ENCODE peak calls at places on chromosome 5, in seven cellular contexts. O, B, G, Q, S, L and J are unnamed samples.
A peak's percentile ranks its signal among the peaks of the same experiment; 100 is the strongest.

GRCh38 chr5:63439537-63439936 is 522.7 kb downstream of the HTR1A start:
- DNase-seq in L (no peak), S (peak; percentile 66), B (no peak), G (no peak), O (no peak), Q (no peak), J (no peak)

GRCh38 chr5:91212336-91213092 is 170.6 kb downstream of the ARRDC3 start:
- DNase-seq in G (no peak), Q (no peak), L (no peak), O (no peak), B (peak; percentile 38), S (no peak), J (peak; percentile 45)

GRCh38 chr5:132181011-132181629 is 46.5 kb downstream of the P4HA2 start:
- DNase-seq in O (no peak), G (no peak), Q (no peak), B (no peak), L (no peak), S (no peak), J (no peak)

GRCh38 chr5:132011561-132012384 is at the start of gene ACSL6:
- DNase-seq in G (peak; percentile 35), B (peak; percentile 37), S (no peak), L (no peak), Q (peak; percentile 84), O (peak; percentile 38), J (peak; percentile 42)

GRCh38 chr5:175658299-175659145 is 651 bp downstream of the HRH2 start:
- DNase-seq in S (no peak), B (no peak), L (no peak), Q (peak; percentile 87), G (no peak), O (no peak), J (no peak)

GRCh38 chr5:126309860-126310259 is 113.3 kb upstream of the GRAMD2B start:
- DNase-seq in B (no peak), S (no peak), O (no peak), Q (no peak), L (no peak), G (no peak), J (no peak)

GRCh38 chr5:122313001-122313402 is 965 bp downstream of the SNCAIP start:
- DNase-seq in Q (no peak), G (no peak), L (peak; percentile 7), S (no peak), B (no peak), O (no peak), J (no peak)

GRCh38 chr5:75668988-75669760 is 48.1 kb downstream of the POC5 start:
- DNase-seq in S (peak; percentile 38), B (peak; percentile 65), O (peak; percentile 31), L (no peak), Q (peak; percentile 79), G (peak; percentile 40), J (peak; percentile 80)

GRCh38 chr5:133565993-133566392 is 46.3 kb downstream of the FSTL4 start:
- DNase-seq in O (no peak), Q (no peak), G (no peak), B (no peak), L (peak; percentile 13), S (no peak), J (peak; percentile 20)

GRCh38 chr5:685262-686171 is 7.6 kb downstream of the TPPP start:
- DNase-seq in S (no peak), B (no peak), L (no peak), O (no peak), G (no peak), Q (peak; percentile 61), J (peak; percentile 10)

GRCh38 chr5:56279979-56280378 is 46.8 kb upstream of the ANKRD55 start:
- DNase-seq in O (peak; percentile 14), S (no peak), G (no peak), B (no peak), L (no peak), Q (no peak), J (no peak)

GRCh38 chr5:4089087-4089486 is 493.5 kb downstream of the IRX1 start:
- DNase-seq in O (no peak), S (no peak), L (no peak), Q (no peak), G (no peak), B (no peak), J (no peak)

GRCh38 chr5:72149742-72150141 is 42.5 kb downstream of the MAP1B start:
- DNase-seq in Q (no peak), O (no peak), L (no peak), B (no peak), G (no peak), S (no peak), J (no peak)

GRCh38 chr5:72145351-72145750 is 38.1 kb downstream of the MAP1B start:
- DNase-seq in B (no peak), G (no peak), L (no peak), Q (no peak), S (no peak), O (no peak), J (no peak)

GRCh38 chr5:72144762-72145161 is 37.5 kb downstream of the MAP1B start:
- DNase-seq in S (no peak), B (no peak), Q (no peak), G (no peak), O (no peak), L (no peak), J (no peak)

GRCh38 chr5:72147601-72148000 is 40.3 kb downstream of the MAP1B start:
- DNase-seq in L (no peak), S (no peak), O (no peak), G (no peak), Q (no peak), B (no peak), J (no peak)

DNA sequence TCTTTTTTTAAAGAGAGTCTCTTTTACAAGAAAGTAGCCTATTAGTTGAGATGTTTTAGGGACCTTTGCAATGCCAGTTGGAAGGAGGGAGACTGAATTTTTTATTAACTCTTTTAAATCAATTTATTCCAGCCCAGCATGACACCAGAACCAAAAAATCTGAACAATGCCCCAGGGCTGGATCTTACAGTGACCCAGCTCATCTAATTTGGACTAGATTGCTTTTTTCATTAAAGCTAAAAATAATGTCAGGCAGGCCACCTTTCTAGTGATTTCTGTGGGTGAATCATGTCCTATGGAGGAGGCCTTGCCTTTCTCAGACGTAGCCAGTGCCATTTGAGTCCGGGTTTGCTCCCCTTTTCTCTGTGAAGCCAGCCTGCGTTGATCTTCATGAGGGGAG is 38.8 kb downstream of the MAP1B start:
- DNase-seq in B (no peak), Q (no peak), G (no peak), O (no peak), L (no peak), S (no peak), J (no peak)
- H3K4me1 ChIP-seq in B (peaks cover 11% of the 10 kb centered on the region), Q (no peaks in the 10 kb centered on the region), G (peaks cover 52% of the 10 kb centered on the region), O (no peaks in the 10 kb centered on the region), L (peaks cover 22% of the 10 kb centered on the region), S (peaks cover 14% of the 10 kb centered on the region), J (peaks cover 21% of the 10 kb centered on the region)

GRCh38 chr5:134576386-134577021 is 51.0 kb downstream of the JADE2 start:
- DNase-seq in Q (no peak), L (no peak), S (no peak), B (no peak), O (no peak), G (no peak), J (peak; percentile 73)

GRCh38 chr5:134578578-134579283 is 53.3 kb downstream of the JADE2 start:
- DNase-seq in S (no peak), L (no peak), B (no peak), O (no peak), G (no peak), Q (peak; percentile 73), J (no peak)

GRCh38 chr5:134577022-134577795 is 51.7 kb downstream of the JADE2 start:
- DNase-seq in Q (no peak), G (peak; percentile 75), S (no peak), O (peak; percentile 41), B (no peak), L (no peak), J (peak; percentile 82)

GRCh38 chr5:134579284-134579771 is 53.3 kb downstream of the SAR1B start:
- DNase-seq in G (no peak), O (no peak), Q (no peak), L (no peak), S (no peak), B (no peak), J (peak; percentile 5)

DNA sequence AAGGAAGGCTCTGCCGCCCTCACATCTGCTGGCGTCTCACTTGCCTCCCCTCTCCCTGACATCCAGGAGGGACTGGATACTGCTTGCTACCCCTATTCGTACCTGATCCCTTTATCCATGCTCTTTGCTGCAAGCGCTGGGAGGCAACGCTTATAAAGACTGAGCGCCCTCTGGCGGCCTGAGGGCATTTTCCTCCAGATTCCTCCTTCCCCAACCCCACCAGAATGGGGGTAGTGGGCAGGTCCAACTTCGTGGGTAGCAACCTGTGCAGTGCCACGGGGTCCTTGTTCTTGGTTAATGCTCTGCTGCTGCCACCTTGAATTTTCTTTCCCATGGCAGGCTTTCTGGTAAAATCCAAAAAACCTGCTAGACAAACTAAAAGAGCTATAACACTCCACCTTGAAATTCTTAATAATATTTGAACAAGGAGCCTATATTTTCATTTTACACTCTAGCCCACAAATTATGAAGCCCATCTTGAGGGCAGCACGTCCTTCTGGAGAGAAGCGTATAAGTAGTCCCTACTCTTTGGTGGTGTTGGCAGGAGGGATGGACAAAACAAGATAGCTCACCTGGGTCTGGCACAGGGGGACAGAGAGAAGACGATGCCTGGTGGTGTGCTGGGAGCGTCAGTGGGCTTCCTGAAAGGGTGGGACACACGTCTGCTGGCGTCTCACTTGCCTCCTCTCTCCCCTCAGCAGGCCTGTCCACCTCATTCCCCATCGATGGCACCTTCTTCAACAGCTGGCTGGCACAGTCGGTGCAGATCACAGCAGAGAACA is 52.5 kb downstream of the JADE2 start:
- DNase-seq in L (peak; percentile 71), S (peak; percentile 69), O (peak; percentile 57), B (peak; percentile 84), G (peak; percentile 86), Q (peak; percentile 93), J (peak; percentile 92)
- H3K27ac ChIP-seq in L (no peak overlapping the region), S (no peak overlapping the region), O (no peak overlapping the region), B (no peak overlapping the region), G (peak overlapping the region; percentile 39), Q (no peak overlapping the region), J (peak overlapping the region; percentile 22)

DNA sequence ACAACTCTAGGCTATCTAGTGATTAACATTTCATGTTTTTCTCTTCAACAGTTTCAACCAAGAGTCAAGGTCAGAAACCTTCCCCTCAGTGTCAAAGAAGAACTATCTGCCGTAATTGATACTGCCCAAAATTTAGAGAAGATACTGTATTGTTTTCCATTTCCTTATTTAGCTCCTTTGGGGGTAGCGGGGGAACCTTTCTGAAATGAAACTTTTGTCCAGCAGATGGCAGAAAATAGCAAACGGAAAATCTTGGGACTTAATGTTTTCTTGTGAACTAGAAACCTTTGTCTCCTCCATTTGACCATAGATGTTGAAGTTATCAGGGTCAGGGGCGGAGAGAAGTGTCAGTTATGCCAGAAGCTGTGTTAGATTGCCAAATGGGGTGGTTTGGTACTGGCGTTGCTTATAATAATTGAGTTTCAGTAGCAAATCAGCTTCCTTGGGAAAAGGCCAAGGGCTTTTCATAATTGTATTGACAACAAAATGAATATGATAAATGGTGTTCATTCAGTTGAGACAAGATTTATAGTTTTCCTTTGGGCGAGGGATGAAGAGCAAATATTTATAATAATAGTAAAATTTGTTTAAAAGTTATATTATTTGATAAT is 101.7 kb upstream of the TLX3 start:
- DNase-seq in L (peak; percentile 7), O (no peak), S (no peak), B (no peak), G (peak; percentile 52), Q (no peak), J (no peak)
- TF ChIP-seq CTCF in L (peak; percentile 24), O (no peak), S (peak; percentile 26), B (peak; percentile 40), G (peak; percentile 80), Q (peak; percentile 49), J (peak; percentile 49)

DNA sequence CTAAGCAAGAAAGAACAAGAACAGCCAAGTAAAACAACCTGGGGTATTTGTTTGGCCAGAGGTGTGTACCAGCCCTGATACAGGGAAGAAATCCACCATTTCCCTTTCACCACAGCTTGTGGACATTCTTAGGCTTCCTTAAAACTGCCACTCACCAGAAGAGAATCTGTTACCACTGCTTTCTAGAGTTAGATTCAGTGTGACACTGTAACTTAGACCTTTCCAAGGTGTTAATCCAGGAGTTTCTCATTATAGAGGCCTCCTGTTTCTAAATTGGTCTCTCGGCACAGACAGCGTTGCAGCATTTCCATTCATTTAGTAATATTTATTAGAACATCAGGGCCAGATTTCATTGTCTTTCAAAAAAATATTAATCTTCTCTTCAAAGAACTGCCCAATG is 55.0 kb downstream of the NIPAL4 start:
- DNase-seq in B (no peak), O (no peak), L (no peak), Q (no peak), G (no peak), S (no peak), J (no peak)
- H3K4me1 ChIP-seq in B (peaks cover 25% of the 10 kb centered on the region), O (no peaks in the 10 kb centered on the region), L (peaks cover 19% of the 10 kb centered on the region), Q (peaks cover 16% of the 10 kb centered on the region), G (peaks cover 47% of the 10 kb centered on the region), S (peaks cover 16% of the 10 kb centered on the region), J (peaks cover 54% of the 10 kb centered on the region)